ENCODE peak calls at places on chromosomes 7 and 10, in nine cellular contexts. One of them, this sample, is unnamed. For H3K27me3, the result is how much of the 10 kb centered on the place peaks cover.

GRCh38 chr7:149469806-149470205 is 8.9 kb upstream of the ZNF777 start:
- DNase-seq in endodermal cell: no peak
- DNase-seq in brain microvascular endothelial cell: no peak
- DNase-seq in dorsolateral prefrontal cortex: no peak
- DNase-seq in Panc1: no peak
- DNase-seq in astrocyte: no peak
- DNase-seq in CD8-positive, alpha-beta T cell: no peak
- DNase-seq in uterus: no peak
- DNase-seq in pancreas: no peak
- DNase-seq in this sample: no peak

GRCh38 chr7:16422100-16422430 is 727 bp upstream of the CRPPA start:
- DNase-seq in Panc1: no peak
- DNase-seq in astrocyte: peak
- DNase-seq in endodermal cell: no peak
- DNase-seq in pancreas: no peak
- DNase-seq in CD8-positive, alpha-beta T cell: no peak
- DNase-seq in dorsolateral prefrontal cortex: no peak
- DNase-seq in uterus: no peak
- DNase-seq in brain microvascular endothelial cell: no peak
- DNase-seq in this sample: peak

GRCh38 chr10:121511943-121512342 is 86.3 kb downstream of the FGFR2 start:
- DNase-seq in Panc1: no peak
- DNase-seq in pancreas: no peak
- DNase-seq in dorsolateral prefrontal cortex: no peak
- DNase-seq in CD8-positive, alpha-beta T cell: no peak
- DNase-seq in brain microvascular endothelial cell: no peak
- DNase-seq in endodermal cell: no peak
- DNase-seq in uterus: no peak
- DNase-seq in astrocyte: no peak
- DNase-seq in this sample: no peak

GRCh38 chr10:64036306-64036930 is 515.2 kb downstream of the REEP3 start:
- DNase-seq in endodermal cell: no peak
- DNase-seq in uterus: no peak
- DNase-seq in pancreas: no peak
- DNase-seq in brain microvascular endothelial cell: no peak
- DNase-seq in astrocyte: no peak
- DNase-seq in dorsolateral prefrontal cortex: no peak
- DNase-seq in CD8-positive, alpha-beta T cell: no peak
- DNase-seq in Panc1: no peak
- DNase-seq in this sample: no peak

GRCh38 chr10:110496553-110497437 is 912 bp upstream of the DUSP5 start:
- DNase-seq in uterus: no peak
- DNase-seq in pancreas: no peak
- DNase-seq in endodermal cell: no peak
- DNase-seq in dorsolateral prefrontal cortex: no peak
- DNase-seq in astrocyte: no peak
- DNase-seq in Panc1: no peak
- DNase-seq in brain microvascular endothelial cell: peak
- DNase-seq in CD8-positive, alpha-beta T cell: no peak
- DNase-seq in this sample: peak

GRCh38 chr10:113736576-113736975 is 14.9 kb upstream of the PLEKHS1 start:
- DNase-seq in astrocyte: peak
- DNase-seq in CD8-positive, alpha-beta T cell: no peak
- DNase-seq in brain microvascular endothelial cell: no peak
- DNase-seq in pancreas: no peak
- DNase-seq in Panc1: no peak
- DNase-seq in uterus: no peak
- DNase-seq in dorsolateral prefrontal cortex: no peak
- DNase-seq in endodermal cell: no peak
- DNase-seq in this sample: peak

GRCh38 chr7:44324204-44325126 is 929 bp downstream of the CAMK2B start:
- DNase-seq in astrocyte: no peak
- DNase-seq in CD8-positive, alpha-beta T cell: no peak
- DNase-seq in pancreas: no peak
- DNase-seq in endodermal cell: peak
- DNase-seq in Panc1: no peak
- DNase-seq in uterus: no peak
- DNase-seq in dorsolateral prefrontal cortex: no peak
- DNase-seq in brain microvascular endothelial cell: no peak
- DNase-seq in this sample: no peak

GRCh38 chr7:137282043-137282442 is 61.5 kb downstream of the PTN start:
- DNase-seq in dorsolateral prefrontal cortex: no peak
- DNase-seq in pancreas: no peak
- DNase-seq in CD8-positive, alpha-beta T cell: no peak
- DNase-seq in uterus: no peak
- DNase-seq in endodermal cell: no peak
- DNase-seq in brain microvascular endothelial cell: no peak
- DNase-seq in astrocyte: no peak
- DNase-seq in Panc1: no peak
- DNase-seq in this sample: no peak

GRCh38 chr10:114489521-114490310 is 85.4 kb upstream of the AFAP1L2 start:
- DNase-seq in pancreas: no peak
- DNase-seq in astrocyte: no peak
- DNase-seq in dorsolateral prefrontal cortex: no peak
- DNase-seq in brain microvascular endothelial cell: no peak
- DNase-seq in endodermal cell: peak
- DNase-seq in CD8-positive, alpha-beta T cell: no peak
- DNase-seq in Panc1: no peak
- DNase-seq in uterus: no peak
- DNase-seq in this sample: no peak

GRCh38 chr7:50351267-50351666 is 46.8 kb downstream of the IKZF1 start:
- DNase-seq in CD8-positive, alpha-beta T cell: no peak
- DNase-seq in astrocyte: no peak
- DNase-seq in endodermal cell: no peak
- DNase-seq in Panc1: no peak
- DNase-seq in brain microvascular endothelial cell: no peak
- DNase-seq in pancreas: no peak
- DNase-seq in dorsolateral prefrontal cortex: no peak
- DNase-seq in uterus: no peak
- DNase-seq in this sample: no peak

GRCh38 chr7:50348469-50349162 is 44.1 kb downstream of the IKZF1 start:
- DNase-seq in CD8-positive, alpha-beta T cell: no peak
- DNase-seq in uterus: no peak
- DNase-seq in astrocyte: no peak
- DNase-seq in dorsolateral prefrontal cortex: no peak
- DNase-seq in pancreas: no peak
- DNase-seq in Panc1: no peak
- DNase-seq in endodermal cell: peak
- DNase-seq in brain microvascular endothelial cell: no peak
- DNase-seq in this sample: no peak

GRCh38 chr7:50349399-50349798 is 44.9 kb downstream of the IKZF1 start:
- DNase-seq in endodermal cell: peak
- DNase-seq in uterus: no peak
- DNase-seq in astrocyte: no peak
- DNase-seq in Panc1: no peak
- DNase-seq in dorsolateral prefrontal cortex: no peak
- DNase-seq in brain microvascular endothelial cell: no peak
- DNase-seq in CD8-positive, alpha-beta T cell: no peak
- DNase-seq in pancreas: no peak
- DNase-seq in this sample: no peak

GRCh38 chr7:50352282-50352681 is 47.8 kb downstream of the IKZF1 start:
- DNase-seq in brain microvascular endothelial cell: no peak
- DNase-seq in CD8-positive, alpha-beta T cell: no peak
- DNase-seq in dorsolateral prefrontal cortex: no peak
- DNase-seq in endodermal cell: no peak
- DNase-seq in Panc1: no peak
- DNase-seq in uterus: no peak
- DNase-seq in pancreas: no peak
- DNase-seq in astrocyte: no peak
- DNase-seq in this sample: no peak

DNA sequence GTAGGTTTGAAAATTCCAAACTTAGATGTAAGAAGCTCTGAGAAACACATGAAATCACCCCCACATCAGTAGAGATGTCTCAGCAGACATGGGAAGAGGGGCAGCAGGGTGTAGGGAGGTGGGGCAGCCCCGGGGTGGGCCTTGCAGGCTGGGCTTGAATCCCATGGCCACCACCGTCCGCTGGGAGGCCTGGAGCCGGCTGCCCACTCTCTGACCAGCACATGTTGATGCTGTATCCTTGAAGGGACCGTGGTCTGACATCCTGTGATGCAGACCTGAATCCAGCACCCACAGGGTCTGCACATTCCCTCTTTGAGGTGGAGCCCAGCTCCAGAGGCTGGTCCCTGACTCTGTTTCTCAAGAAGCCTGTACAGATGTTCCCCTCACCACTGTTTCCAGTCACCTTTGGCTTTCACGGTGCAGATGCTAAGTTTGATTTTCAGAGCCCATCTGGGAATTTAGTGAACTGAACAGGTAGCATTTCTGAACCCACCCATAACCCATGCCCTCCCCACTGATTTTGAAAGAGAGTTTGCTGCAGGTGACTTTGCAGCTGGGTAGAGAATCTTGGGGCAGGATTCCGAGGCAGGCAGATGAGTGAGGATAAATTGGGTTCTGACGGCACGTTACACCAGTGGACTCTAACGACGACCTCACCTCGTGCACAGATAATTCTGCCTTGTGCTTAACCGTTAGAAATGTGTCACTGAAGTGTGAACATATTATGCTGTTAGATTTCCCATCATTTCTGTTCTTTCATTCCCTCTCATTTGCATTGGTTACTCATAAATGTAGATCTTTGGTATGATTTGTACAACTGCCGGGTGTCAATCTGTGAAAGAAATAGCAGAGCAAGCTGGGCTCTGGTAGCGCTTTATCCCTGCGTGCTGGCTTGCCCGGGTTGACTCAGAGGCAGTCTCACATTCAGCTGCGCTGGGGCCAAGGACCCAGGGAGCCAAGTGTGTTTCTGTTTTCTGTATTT is 45.7 kb downstream of the IKZF1 start:
- DNase-seq in dorsolateral prefrontal cortex: no peak
- DNase-seq in CD8-positive, alpha-beta T cell: peak
- DNase-seq in uterus: no peak
- DNase-seq in endodermal cell: peak
- DNase-seq in Panc1: no peak
- DNase-seq in pancreas: no peak
- DNase-seq in astrocyte: no peak
- DNase-seq in brain microvascular endothelial cell: no peak
- DNase-seq in this sample: no peak
- H3K27ac ChIP-seq in dorsolateral prefrontal cortex: no peak
- H3K27ac ChIP-seq in CD8-positive, alpha-beta T cell: peak
- H3K27ac ChIP-seq in uterus: no peak
- H3K27ac ChIP-seq in endodermal cell: no peak
- H3K27ac ChIP-seq in Panc1: no peak
- H3K27ac ChIP-seq in pancreas: no peak
- H3K27ac ChIP-seq in astrocyte: no peak
- H3K27ac ChIP-seq in brain microvascular endothelial cell: no peak
- H3K27ac ChIP-seq in this sample: no peak

GRCh38 chr7:50174948-50175347 is 81.9 kb upstream of the ZPBP start:
- DNase-seq in Panc1: no peak
- DNase-seq in pancreas: no peak
- DNase-seq in CD8-positive, alpha-beta T cell: no peak
- DNase-seq in astrocyte: no peak
- DNase-seq in uterus: no peak
- DNase-seq in brain microvascular endothelial cell: no peak
- DNase-seq in endodermal cell: peak
- DNase-seq in dorsolateral prefrontal cortex: no peak
- DNase-seq in this sample: no peak
- H3K27me3 ChIP-seq in Panc1: under half
- H3K27me3 ChIP-seq in pancreas: under half
- H3K27me3 ChIP-seq in CD8-positive, alpha-beta T cell: under half
- H3K27me3 ChIP-seq in astrocyte: under half
- H3K27me3 ChIP-seq in uterus: under half
- H3K27me3 ChIP-seq in brain microvascular endothelial cell: under half
- H3K27me3 ChIP-seq in endodermal cell: under half
- H3K27me3 ChIP-seq in dorsolateral prefrontal cortex: under half
- H3K27me3 ChIP-seq in this sample: under half

DNA sequence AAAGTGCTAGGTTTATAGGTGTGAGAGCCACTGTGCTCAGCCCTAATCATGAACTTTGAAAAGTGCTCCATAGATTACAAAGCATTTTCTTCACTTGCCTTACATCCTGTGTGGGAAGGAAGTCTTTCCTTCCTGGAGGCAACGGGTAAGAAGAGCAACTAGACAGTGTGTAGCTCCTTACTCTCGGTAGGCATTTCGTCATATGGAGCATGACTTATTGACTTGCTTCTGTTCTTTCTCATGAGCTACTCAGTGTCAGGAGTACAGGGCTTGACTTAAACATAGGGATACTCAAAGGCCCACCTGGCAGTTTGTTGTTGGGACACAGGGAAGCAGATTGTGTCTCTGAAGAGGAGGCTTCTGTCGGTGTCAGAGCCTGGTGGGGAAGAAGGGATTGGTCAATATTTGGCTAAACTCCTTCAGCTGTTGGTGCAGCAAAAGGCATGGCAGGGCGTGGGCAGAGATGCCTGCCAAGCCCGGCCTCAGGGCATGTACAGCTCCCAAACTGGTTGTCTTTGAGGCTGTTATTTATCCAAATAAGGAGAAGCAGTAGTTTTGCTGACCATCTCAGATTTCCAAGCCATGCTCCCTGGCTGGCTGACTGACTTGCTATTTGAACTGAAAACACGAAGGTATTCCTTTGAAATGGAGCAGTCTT is 248.9 kb downstream of the KIAA1217 start:
- DNase-seq in pancreas: no peak
- DNase-seq in CD8-positive, alpha-beta T cell: no peak
- DNase-seq in brain microvascular endothelial cell: no peak
- DNase-seq in dorsolateral prefrontal cortex: no peak
- DNase-seq in uterus: no peak
- DNase-seq in Panc1: no peak
- DNase-seq in astrocyte: no peak
- DNase-seq in endodermal cell: no peak
- DNase-seq in this sample: peak
- H3K27ac ChIP-seq in pancreas: no peak
- H3K27ac ChIP-seq in CD8-positive, alpha-beta T cell: no peak
- H3K27ac ChIP-seq in brain microvascular endothelial cell: no peak
- H3K27ac ChIP-seq in dorsolateral prefrontal cortex: no peak
- H3K27ac ChIP-seq in uterus: no peak
- H3K27ac ChIP-seq in Panc1: no peak
- H3K27ac ChIP-seq in astrocyte: no peak
- H3K27ac ChIP-seq in endodermal cell: no peak
- H3K27ac ChIP-seq in this sample: no peak

GRCh38 chr7:22604246-22604645 is 104.3 kb upstream of the STEAP1B start:
- DNase-seq in astrocyte: peak
- DNase-seq in CD8-positive, alpha-beta T cell: no peak
- DNase-seq in uterus: no peak
- DNase-seq in Panc1: no peak
- DNase-seq in endodermal cell: no peak
- DNase-seq in dorsolateral prefrontal cortex: no peak
- DNase-seq in brain microvascular endothelial cell: peak
- DNase-seq in pancreas: no peak
- DNase-seq in this sample: peak

GRCh38 chr7:22601028-22601795 is 101.2 kb upstream of the STEAP1B start:
- DNase-seq in dorsolateral prefrontal cortex: no peak
- DNase-seq in pancreas: no peak
- DNase-seq in CD8-positive, alpha-beta T cell: no peak
- DNase-seq in endodermal cell: no peak
- DNase-seq in uterus: no peak
- DNase-seq in astrocyte: no peak
- DNase-seq in brain microvascular endothelial cell: no peak
- DNase-seq in Panc1: no peak
- DNase-seq in this sample: no peak

GRCh38 chr7:22598318-22598717 is 98.3 kb upstream of the STEAP1B start:
- DNase-seq in brain microvascular endothelial cell: no peak
- DNase-seq in dorsolateral prefrontal cortex: no peak
- DNase-seq in endodermal cell: no peak
- DNase-seq in uterus: no peak
- DNase-seq in CD8-positive, alpha-beta T cell: no peak
- DNase-seq in astrocyte: no peak
- DNase-seq in Panc1: no peak
- DNase-seq in pancreas: no peak
- DNase-seq in this sample: no peak

GRCh38 chr7:22597845-22598244 is 97.9 kb upstream of the STEAP1B start:
- DNase-seq in Panc1: peak
- DNase-seq in CD8-positive, alpha-beta T cell: no peak
- DNase-seq in brain microvascular endothelial cell: peak
- DNase-seq in dorsolateral prefrontal cortex: no peak
- DNase-seq in endodermal cell: no peak
- DNase-seq in pancreas: no peak
- DNase-seq in uterus: no peak
- DNase-seq in astrocyte: peak
- DNase-seq in this sample: peak

GRCh38 chr7:22601812-22602568 is 102.0 kb upstream of the STEAP1B start:
- DNase-seq in CD8-positive, alpha-beta T cell: no peak
- DNase-seq in pancreas: no peak
- DNase-seq in dorsolateral prefrontal cortex: no peak
- DNase-seq in endodermal cell: peak
- DNase-seq in astrocyte: peak
- DNase-seq in brain microvascular endothelial cell: peak
- DNase-seq in uterus: no peak
- DNase-seq in Panc1: no peak
- DNase-seq in this sample: peak
- H3K27me3 ChIP-seq in CD8-positive, alpha-beta T cell: under half
- H3K27me3 ChIP-seq in pancreas: under half
- H3K27me3 ChIP-seq in dorsolateral prefrontal cortex: under half
- H3K27me3 ChIP-seq in endodermal cell: under half
- H3K27me3 ChIP-seq in astrocyte: under half
- H3K27me3 ChIP-seq in brain microvascular endothelial cell: under half
- H3K27me3 ChIP-seq in uterus: under half
- H3K27me3 ChIP-seq in Panc1: under half
- H3K27me3 ChIP-seq in this sample: under half

This sample was measured in fibroblast of lung.